ENCODE peak calls at places on chromosomes 16 and 17, in five cellular contexts. O is germinal center, K is myocyte, F is NCI-H1105, Q is body of pancreas. Y is an unnamed sample.

GRCh38 chr16:4089811-4090293 is 26.4 kb downstream of the ADCY9 start:
- DNase-seq in F (no peak), Q (no peak), O (no peak), K (peak), Y (no peak)

GRCh38 chr16:46519063-46519462 is 102.1 kb downstream of the SHCBP1 start:
- DNase-seq in O (no peak), K (no peak), F (no peak), Q (no peak), Y (no peak)

GRCh38 chr17:77140878-77141767 is at the start of gene SEC14L1:
- DNase-seq in F (no peak), O (no peak), Q (no peak), K (peak), Y (peak)

GRCh38 chr17:7293131-7293557 is 1.3 kb downstream of the YBX2 start:
- DNase-seq in Q (no peak), F (no peak), O (no peak), K (peak), Y (no peak)

GRCh38 chr17:77944390-77945222 is 13.9 kb upstream of the TNRC6C start:
- DNase-seq in O (no peak), F (no peak), Q (no peak), K (no peak), Y (no peak)

GRCh38 chr17:68054296-68054900 is 18.9 kb downstream of the KPNA2 start:
- DNase-seq in F (no peak), Q (no peak), O (no peak), K (peak), Y (peak)

GRCh38 chr17:27808629-27809028 is 8.3 kb upstream of the NOS2 start:
- DNase-seq in O (no peak), F (no peak), K (no peak), Q (no peak), Y (no peak)

GRCh38 chr17:31061678-31062077 is 33.1 kb upstream of the NF1 start:
- DNase-seq in O (no peak), Q (no peak), F (no peak), K (no peak), Y (peak)

GRCh38 chr16:66511615-66512500 is 38.1 kb downstream of the TK2 start:
- DNase-seq in F (no peak), K (peak), O (no peak), Q (no peak), Y (peak)

GRCh38 chr16:11742041-11742535 is 569 bp downstream of the TXNDC11 start:
- DNase-seq in K (peak), F (no peak), Q (peak), O (peak), Y (no peak)

GRCh38 chr17:79831367-79832210 is 7.7 kb downstream of the CBX4 start:
- DNase-seq in K (no peak), F (no peak), O (no peak), Q (peak), Y (no peak)

GRCh38 chr16:49698931-49699715 is 156.8 kb downstream of the ZNF423 start:
- DNase-seq in Q (no peak), K (no peak), F (no peak), O (no peak), Y (no peak)

GRCh38 chr16:77759821-77760220 is 28.5 kb upstream of the VAT1L start:
- DNase-seq in K (no peak), O (no peak), F (no peak), Q (no peak), Y (no peak)

GRCh38 chr16:82133798-82134197 is 36.2 kb downstream of the MPHOSPH6 start:
- DNase-seq in Q (no peak), O (no peak), F (no peak), K (no peak), Y (no peak)

GRCh38 chr17:78476149-78476548 is 97.7 kb downstream of the PGS1 start:
- DNase-seq in F (no peak), K (no peak), Q (no peak), O (no peak), Y (no peak)

GRCh38 chr16:28318042-28318597 is 25.8 kb downstream of the SBK1 start:
- DNase-seq in O (no peak), Q (no peak), F (no peak), K (no peak), Y (no peak)

GRCh38 chr16:19888834-19889233 is 4.2 kb upstream of the GPRC5B start:
- DNase-seq in F (no peak), K (peak), O (no peak), Q (no peak), Y (no peak)